ENCODE peak calls at places on chromosomes 5 and 9, in seven cellular contexts. B is RWPE1; Q is dorsolateral prefrontal cortex; I is heart left ventricle; Y is GM12865; X is NCI-H524; J is CD4-positive, alpha-beta T cell. U is an unnamed sample.

GRCh38 chr5:87195616-87196015 is 72.1 kb upstream of the RASA1 start:
- DNase-seq in B (no peak), Q (no peak), I (no peak), Y (no peak), X (no peak), J (no peak), U (no peak)

GRCh38 chr5:102295534-102296228 is 403 bp downstream of the SLCO4C1 start:
- DNase-seq in B (no peak), Q (no peak), I (no peak), Y (no peak), X (no peak), J (no peak), U (no peak)

GRCh38 chr9:14165376-14166035 is 148.4 kb downstream of the NFIB start:
- DNase-seq in B (no peak), Q (no peak), I (no peak), Y (no peak), X (no peak), J (no peak), U (no peak)

GRCh38 chr5:34597034-34597433 is 59.1 kb upstream of the RAI14 start:
- DNase-seq in B (no peak), Q (no peak), I (no peak), Y (no peak), X (no peak), J (no peak), U (no peak)

GRCh38 chr5:37738057-37738691 is 101.7 kb downstream of the GDNF start:
- DNase-seq in B (peak), Q (no peak), I (no peak), Y (peak), X (no peak), J (no peak), U (peak)

GRCh38 chr9:82679488-82679887 is 383.5 kb downstream of the RASEF start:
- DNase-seq in B (no peak), Q (peak), I (no peak), Y (no peak), X (peak), J (no peak), U (no peak)

GRCh38 chr9:73131376-73131775 is 20.3 kb upstream of the ANXA1 start:
- DNase-seq in B (no peak), Q (no peak), I (no peak), Y (no peak), X (no peak), J (no peak), U (no peak)

GRCh38 chr5:164532226-164532937 is 1027.0 kb downstream of the MAT2B start:
- DNase-seq in B (peak), Q (no peak), I (no peak), Y (no peak), X (peak), J (no peak), U (no peak)

GRCh38 chr5:1089621-1090040 is 22.2 kb downstream of the SLC12A7 start:
- DNase-seq in B (no peak), Q (no peak), I (no peak), Y (no peak), X (no peak), J (no peak), U (no peak)

GRCh38 chr5:170467000-170467707 is 36.7 kb upstream of the KCNIP1 start:
- DNase-seq in B (peak), Q (no peak), I (no peak), Y (peak), X (no peak), J (no peak), U (no peak)

GRCh38 chr5:68049053-68049713 is 166.4 kb upstream of the PIK3R1 start:
- DNase-seq in B (no peak), Q (no peak), I (no peak), Y (no peak), X (no peak), J (no peak), U (no peak)

GRCh38 chr9:4831119-4831518 is 38.4 kb downstream of the RCL1 start:
- DNase-seq in B (no peak), Q (no peak), I (no peak), Y (no peak), X (no peak), J (no peak), U (no peak)

GRCh38 chr9:127264462-127265040 is at the start of gene GARNL3:
- DNase-seq in B (no peak), Q (peak), I (no peak), Y (no peak), X (no peak), J (no peak), U (no peak)

GRCh38 chr5:39500656-39501295 is 76.0 kb upstream of the DAB2 start:
- DNase-seq in B (no peak), Q (no peak), I (no peak), Y (no peak), X (no peak), J (no peak), U (no peak)

GRCh38 chr5:538801-539468 is 14.7 kb upstream of the SLC9A3 start:
- DNase-seq in B (no peak), Q (no peak), I (no peak), Y (no peak), X (peak), J (no peak), U (no peak)

GRCh38 chr9:118423021-118423420 is 718.8 kb downstream of the TLR4 start:
- DNase-seq in B (no peak), Q (no peak), I (no peak), Y (no peak), X (no peak), J (no peak), U (no peak)

GRCh38 chr5:137858223-137858916 is 9.3 kb upstream of the MYOT start:
- DNase-seq in B (peak), Q (no peak), I (no peak), Y (peak), X (no peak), J (no peak), U (peak)

GRCh38 chr9:36976371-36977030 is 57.6 kb downstream of the PAX5 start:
- DNase-seq in B (peak), Q (peak), I (no peak), Y (no peak), X (peak), J (no peak), U (no peak)

GRCh38 chr5:58641533-58641932 is 58.7 kb downstream of the RAB3C start:
- DNase-seq in B (no peak), Q (no peak), I (no peak), Y (no peak), X (no peak), J (no peak), U (no peak)

GRCh38 chr9:33860200-33860871 is 43.4 kb downstream of the UBE2R2 start:
- DNase-seq in B (no peak), Q (no peak), I (no peak), Y (no peak), X (no peak), J (no peak), U (no peak)

GRCh38 chr9:78131969-78132687 is 100.5 kb upstream of the GNAQ start:
- DNase-seq in B (no peak), Q (no peak), I (no peak), Y (no peak), X (no peak), J (no peak), U (no peak)

GRCh38 chr9:127555830-127556820 is 56.0 kb upstream of the STXBP1 start:
- DNase-seq in B (peak), Q (no peak), I (peak), Y (peak), X (no peak), J (peak), U (no peak)

GRCh38 chr9:128787583-128788156 is 617 bp downstream of the TBC1D13 start:
- DNase-seq in B (peak), Q (no peak), I (peak), Y (no peak), X (no peak), J (no peak), U (no peak)

GRCh38 chr5:177427211-177427822 is 841 bp downstream of the GRK6 start:
- DNase-seq in B (no peak), Q (no peak), I (no peak), Y (no peak), X (no peak), J (no peak), U (peak)

GRCh38 chr9:91761362-91761761 is 188.7 kb downstream of the ROR2 start:
- DNase-seq in B (no peak), Q (no peak), I (no peak), Y (no peak), X (peak), J (no peak), U (no peak)

GRCh38 chr9:110206388-110206787 is 1.6 kb downstream of the C9orf152 start:
- DNase-seq in B (no peak), Q (no peak), I (no peak), Y (no peak), X (no peak), J (no peak), U (no peak)

GRCh38 chr5:16427572-16427971 is 38.0 kb downstream of the ZNF622 start:
- DNase-seq in B (no peak), Q (peak), I (no peak), Y (no peak), X (no peak), J (no peak), U (no peak)

GRCh38 chr9:93079371-93079770 is 16.6 kb upstream of the CARD19 start:
- DNase-seq in B (no peak), Q (no peak), I (no peak), Y (no peak), X (no peak), J (no peak), U (no peak)

GRCh38 chr5:35458824-35459207 is 158.8 kb upstream of the SPEF2 start:
- DNase-seq in B (peak), Q (no peak), I (no peak), Y (no peak), X (peak), J (no peak), U (no peak)

GRCh38 chr5:74199436-74200210 is 440.9 kb downstream of the ENC1 start:
- DNase-seq in B (no peak), Q (no peak), I (no peak), Y (no peak), X (no peak), J (no peak), U (no peak)

GRCh38 chr5:127615916-127616315 is 33.0 kb upstream of the CTXN3 start:
- DNase-seq in B (peak), Q (no peak), I (no peak), Y (no peak), X (no peak), J (no peak), U (no peak)

GRCh38 chr5:146731909-146732659 is 146.5 kb downstream of the PPP2R2B start:
- DNase-seq in B (peak), Q (no peak), I (no peak), Y (no peak), X (no peak), J (no peak), U (no peak)

GRCh38 chr9:34572092-34572491 is 17.4 kb downstream of the CNTFR start:
- DNase-seq in B (no peak), Q (no peak), I (no peak), Y (no peak), X (no peak), J (no peak), U (no peak)

GRCh38 chr9:70563437-70564204 is 149.2 kb upstream of the KLF9 start:
- DNase-seq in B (no peak), Q (no peak), I (no peak), Y (peak), X (no peak), J (peak), U (peak)

GRCh38 chr9:133221177-133221809 is 12.2 kb upstream of the OBP2B start:
- DNase-seq in B (no peak), Q (no peak), I (no peak), Y (peak), X (no peak), J (no peak), U (no peak)

GRCh38 chr5:68071731-68072130 is 143.8 kb upstream of the PIK3R1 start:
- DNase-seq in B (peak), Q (no peak), I (no peak), Y (peak), X (no peak), J (no peak), U (no peak)

GRCh38 chr9:96014078-96014477 is 138.6 kb downstream of the ERCC6L2 start:
- DNase-seq in B (no peak), Q (no peak), I (no peak), Y (peak), X (no peak), J (peak), U (no peak)

GRCh38 chr9:93093449-93094293 is 2.3 kb upstream of the CARD19 start:
- DNase-seq in B (no peak), Q (no peak), I (peak), Y (peak), X (no peak), J (no peak), U (peak)

GRCh38 chr5:126004636-126005035 is 418.6 kb upstream of the GRAMD2B start:
- DNase-seq in B (no peak), Q (no peak), I (no peak), Y (no peak), X (peak), J (no peak), U (no peak)

U was measured in GM06990.